ENCODE peak calls at places on chromosomes 4 and X, in nine cellular contexts. One of them, this sample, is unnamed.

GRCh38 chrX:152139589-152139988 is 1.2 kb upstream of the MAGEA10 start:
- DNase-seq in sigmoid colon: no peak
- DNase-seq in cardiac muscle cell: no peak
- DNase-seq in PC-3: no peak
- DNase-seq in esophagus squamous epithelium: no peak
- DNase-seq in transverse colon: no peak
- DNase-seq in CD8-positive, alpha-beta memory T cell: no peak
- DNase-seq in neuronal stem cell: no peak
- DNase-seq in aorta: no peak
- DNase-seq in this sample: no peak

GRCh38 chr4:65033899-65034298 is 624.6 kb upstream of the TECRL start:
- DNase-seq in PC-3: peak; percentile 53
- DNase-seq in cardiac muscle cell: peak; percentile 12
- DNase-seq in esophagus squamous epithelium: no peak
- DNase-seq in sigmoid colon: no peak
- DNase-seq in transverse colon: no peak
- DNase-seq in neuronal stem cell: no peak
- DNase-seq in aorta: no peak
- DNase-seq in CD8-positive, alpha-beta memory T cell: no peak
- DNase-seq in this sample: no peak

GRCh38 chr4:764405-765169 is 59.0 kb downstream of the PCGF3 start:
- DNase-seq in sigmoid colon: no peak
- DNase-seq in esophagus squamous epithelium: no peak
- DNase-seq in aorta: no peak
- DNase-seq in cardiac muscle cell: no peak
- DNase-seq in PC-3: no peak
- DNase-seq in transverse colon: no peak
- DNase-seq in neuronal stem cell: no peak
- DNase-seq in CD8-positive, alpha-beta memory T cell: no peak
- DNase-seq in this sample: no peak

GRCh38 chrX:132623307-132623706 is 134.5 kb upstream of the MBNL3 start:
- DNase-seq in sigmoid colon: no peak
- DNase-seq in esophagus squamous epithelium: no peak
- DNase-seq in transverse colon: no peak
- DNase-seq in PC-3: no peak
- DNase-seq in aorta: no peak
- DNase-seq in neuronal stem cell: no peak
- DNase-seq in cardiac muscle cell: no peak
- DNase-seq in CD8-positive, alpha-beta memory T cell: no peak
- DNase-seq in this sample: no peak

GRCh38 chrX:23787745-23788118 is 4.8 kb downstream of the SAT1 start:
- DNase-seq in esophagus squamous epithelium: no peak
- DNase-seq in cardiac muscle cell: no peak
- DNase-seq in sigmoid colon: no peak
- DNase-seq in PC-3: no peak
- DNase-seq in transverse colon: no peak
- DNase-seq in neuronal stem cell: no peak
- DNase-seq in aorta: no peak
- DNase-seq in CD8-positive, alpha-beta memory T cell: no peak
- DNase-seq in this sample: no peak

GRCh38 chrX:39728852-39729587 is 368.7 kb downstream of the BCOR start:
- DNase-seq in sigmoid colon: no peak
- DNase-seq in transverse colon: no peak
- DNase-seq in CD8-positive, alpha-beta memory T cell: no peak
- DNase-seq in esophagus squamous epithelium: no peak
- DNase-seq in cardiac muscle cell: no peak
- DNase-seq in PC-3: no peak
- DNase-seq in neuronal stem cell: no peak
- DNase-seq in aorta: no peak
- DNase-seq in this sample: no peak

GRCh38 chr4:23333946-23334878 is 555.6 kb downstream of the PPARGC1A start:
- DNase-seq in PC-3: peak; percentile 77
- DNase-seq in CD8-positive, alpha-beta memory T cell: no peak
- DNase-seq in sigmoid colon: no peak
- DNase-seq in transverse colon: no peak
- DNase-seq in cardiac muscle cell: peak; percentile 9
- DNase-seq in esophagus squamous epithelium: no peak
- DNase-seq in neuronal stem cell: no peak
- DNase-seq in aorta: no peak
- DNase-seq in this sample: no peak

GRCh38 chr4:88779431-88779830 is 81.8 kb upstream of the NAP1L5 start:
- DNase-seq in CD8-positive, alpha-beta memory T cell: no peak
- DNase-seq in sigmoid colon: no peak
- DNase-seq in transverse colon: no peak
- DNase-seq in PC-3: peak; percentile 90
- DNase-seq in neuronal stem cell: no peak
- DNase-seq in aorta: no peak
- DNase-seq in cardiac muscle cell: no peak
- DNase-seq in esophagus squamous epithelium: no peak
- DNase-seq in this sample: no peak

GRCh38 chr4:184228306-184228705 is 10.6 kb upstream of the ENPP6 start:
- DNase-seq in neuronal stem cell: no peak
- DNase-seq in esophagus squamous epithelium: no peak
- DNase-seq in cardiac muscle cell: no peak
- DNase-seq in aorta: no peak
- DNase-seq in PC-3: no peak
- DNase-seq in transverse colon: no peak
- DNase-seq in sigmoid colon: no peak
- DNase-seq in CD8-positive, alpha-beta memory T cell: no peak
- DNase-seq in this sample: no peak

GRCh38 chr4:80185787-80186548 is 11.3 kb upstream of the PRDM8 start:
- DNase-seq in PC-3: no peak
- DNase-seq in neuronal stem cell: no peak
- DNase-seq in cardiac muscle cell: peak; percentile 30
- DNase-seq in CD8-positive, alpha-beta memory T cell: no peak
- DNase-seq in esophagus squamous epithelium: no peak
- DNase-seq in transverse colon: no peak
- DNase-seq in aorta: no peak
- DNase-seq in sigmoid colon: peak; percentile 72
- DNase-seq in this sample: no peak

GRCh38 chr4:80182237-80182866 is 15.0 kb upstream of the PRDM8 start:
- DNase-seq in PC-3: no peak
- DNase-seq in sigmoid colon: no peak
- DNase-seq in esophagus squamous epithelium: no peak
- DNase-seq in CD8-positive, alpha-beta memory T cell: no peak
- DNase-seq in neuronal stem cell: no peak
- DNase-seq in transverse colon: no peak
- DNase-seq in cardiac muscle cell: no peak
- DNase-seq in aorta: no peak
- DNase-seq in this sample: no peak

GRCh38 chr4:80184053-80184790 is 13.1 kb upstream of the PRDM8 start:
- DNase-seq in esophagus squamous epithelium: peak; percentile 24
- DNase-seq in CD8-positive, alpha-beta memory T cell: peak; percentile 89
- DNase-seq in aorta: peak; percentile 93
- DNase-seq in cardiac muscle cell: peak; percentile 92
- DNase-seq in sigmoid colon: peak; percentile 95
- DNase-seq in PC-3: peak; percentile 85
- DNase-seq in neuronal stem cell: peak; percentile 82
- DNase-seq in transverse colon: peak; percentile 89
- DNase-seq in this sample: peak; percentile 85

GRCh38 chr4:80184791-80185756 is 12.2 kb upstream of the PRDM8 start:
- DNase-seq in cardiac muscle cell: peak; percentile 13
- DNase-seq in aorta: no peak
- DNase-seq in esophagus squamous epithelium: no peak
- DNase-seq in transverse colon: peak; percentile 21
- DNase-seq in sigmoid colon: peak; percentile 76
- DNase-seq in neuronal stem cell: no peak
- DNase-seq in CD8-positive, alpha-beta memory T cell: peak; percentile 17
- DNase-seq in PC-3: peak; percentile 10
- DNase-seq in this sample: no peak

GRCh38 chr4:80183196-80184052 is 13.9 kb upstream of the PRDM8 start:
- DNase-seq in cardiac muscle cell: no peak
- DNase-seq in transverse colon: peak; percentile 31
- DNase-seq in neuronal stem cell: no peak
- DNase-seq in sigmoid colon: peak; percentile 83
- DNase-seq in CD8-positive, alpha-beta memory T cell: peak; percentile 39
- DNase-seq in esophagus squamous epithelium: no peak
- DNase-seq in PC-3: no peak
- DNase-seq in aorta: peak; percentile 56
- DNase-seq in this sample: peak; percentile 17
- H3K27ac ChIP-seq in cardiac muscle cell: no peak overlapping the region
- H3K27ac ChIP-seq in transverse colon: peak overlapping the region; percentile 85
- H3K27ac ChIP-seq in neuronal stem cell: no peak overlapping the region
- H3K27ac ChIP-seq in sigmoid colon: peak overlapping the region; percentile 85
- H3K27ac ChIP-seq in CD8-positive, alpha-beta memory T cell: peak overlapping the region; percentile 83
- H3K27ac ChIP-seq in esophagus squamous epithelium: peak overlapping the region; percentile 18
- H3K27ac ChIP-seq in PC-3: peak overlapping the region; percentile 71
- H3K27ac ChIP-seq in aorta: no peak overlapping the region
- H3K27ac ChIP-seq in this sample: peak overlapping the region; percentile 74

DNA sequence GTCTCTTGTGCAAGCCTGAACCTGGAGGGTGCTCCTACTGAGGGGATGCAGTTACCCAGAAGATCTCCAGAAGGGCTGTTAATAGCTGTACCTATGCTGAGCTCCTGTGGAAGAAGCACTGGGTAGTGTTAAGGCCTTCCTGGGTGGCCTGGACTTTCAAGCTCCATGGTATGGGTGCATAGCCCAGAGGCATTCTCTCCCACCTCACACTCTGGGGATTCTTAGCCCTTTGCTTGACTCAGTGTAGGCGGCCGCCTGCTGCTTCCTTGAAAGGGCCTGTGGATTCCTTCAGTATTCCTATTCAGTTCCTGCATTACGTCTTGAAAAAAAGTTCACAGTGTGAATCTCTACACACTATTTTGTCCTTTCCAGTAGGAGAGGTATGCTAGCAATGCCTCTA is 235.7 kb upstream of the MAGEB16 start:
- DNase-seq in neuronal stem cell: peak; percentile 14
- DNase-seq in sigmoid colon: no peak
- DNase-seq in transverse colon: no peak
- DNase-seq in CD8-positive, alpha-beta memory T cell: no peak
- DNase-seq in aorta: no peak
- DNase-seq in cardiac muscle cell: no peak
- DNase-seq in esophagus squamous epithelium: no peak
- DNase-seq in PC-3: no peak
- DNase-seq in this sample: no peak
- H3K4me3 ChIP-seq in neuronal stem cell: no peak overlapping the region
- H3K4me3 ChIP-seq in sigmoid colon: no peak overlapping the region
- H3K4me3 ChIP-seq in transverse colon: no peak overlapping the region
- H3K4me3 ChIP-seq in CD8-positive, alpha-beta memory T cell: no peak overlapping the region
- H3K4me3 ChIP-seq in aorta: no peak overlapping the region
- H3K4me3 ChIP-seq in cardiac muscle cell: no peak overlapping the region
- H3K4me3 ChIP-seq in esophagus squamous epithelium: no peak overlapping the region
- H3K4me3 ChIP-seq in PC-3: no peak overlapping the region
- H3K4me3 ChIP-seq in this sample: no peak overlapping the region

GRCh38 chr4:39043697-39044363 is 11.6 kb upstream of the TMEM156 start:
- DNase-seq in aorta: no peak
- DNase-seq in esophagus squamous epithelium: no peak
- DNase-seq in PC-3: no peak
- DNase-seq in cardiac muscle cell: no peak
- DNase-seq in neuronal stem cell: no peak
- DNase-seq in transverse colon: no peak
- DNase-seq in CD8-positive, alpha-beta memory T cell: no peak
- DNase-seq in sigmoid colon: no peak
- DNase-seq in this sample: no peak
- H3K4me1 ChIP-seq in aorta: no peaks in the 10 kb centered on the region
- H3K4me1 ChIP-seq in esophagus squamous epithelium: peaks cover 82% of the 10 kb centered on the region
- H3K4me1 ChIP-seq in PC-3: peaks cover 53% of the 10 kb centered on the region
- H3K4me1 ChIP-seq in cardiac muscle cell: no peaks in the 10 kb centered on the region
- H3K4me1 ChIP-seq in neuronal stem cell: peaks cover 6% of the 10 kb centered on the region
- H3K4me1 ChIP-seq in transverse colon: peaks cover 18% of the 10 kb centered on the region
- H3K4me1 ChIP-seq in CD8-positive, alpha-beta memory T cell: peaks cover 38% of the 10 kb centered on the region
- H3K4me1 ChIP-seq in sigmoid colon: no peaks in the 10 kb centered on the region
- H3K4me1 ChIP-seq in this sample: peaks cover 11% of the 10 kb centered on the region

DNA sequence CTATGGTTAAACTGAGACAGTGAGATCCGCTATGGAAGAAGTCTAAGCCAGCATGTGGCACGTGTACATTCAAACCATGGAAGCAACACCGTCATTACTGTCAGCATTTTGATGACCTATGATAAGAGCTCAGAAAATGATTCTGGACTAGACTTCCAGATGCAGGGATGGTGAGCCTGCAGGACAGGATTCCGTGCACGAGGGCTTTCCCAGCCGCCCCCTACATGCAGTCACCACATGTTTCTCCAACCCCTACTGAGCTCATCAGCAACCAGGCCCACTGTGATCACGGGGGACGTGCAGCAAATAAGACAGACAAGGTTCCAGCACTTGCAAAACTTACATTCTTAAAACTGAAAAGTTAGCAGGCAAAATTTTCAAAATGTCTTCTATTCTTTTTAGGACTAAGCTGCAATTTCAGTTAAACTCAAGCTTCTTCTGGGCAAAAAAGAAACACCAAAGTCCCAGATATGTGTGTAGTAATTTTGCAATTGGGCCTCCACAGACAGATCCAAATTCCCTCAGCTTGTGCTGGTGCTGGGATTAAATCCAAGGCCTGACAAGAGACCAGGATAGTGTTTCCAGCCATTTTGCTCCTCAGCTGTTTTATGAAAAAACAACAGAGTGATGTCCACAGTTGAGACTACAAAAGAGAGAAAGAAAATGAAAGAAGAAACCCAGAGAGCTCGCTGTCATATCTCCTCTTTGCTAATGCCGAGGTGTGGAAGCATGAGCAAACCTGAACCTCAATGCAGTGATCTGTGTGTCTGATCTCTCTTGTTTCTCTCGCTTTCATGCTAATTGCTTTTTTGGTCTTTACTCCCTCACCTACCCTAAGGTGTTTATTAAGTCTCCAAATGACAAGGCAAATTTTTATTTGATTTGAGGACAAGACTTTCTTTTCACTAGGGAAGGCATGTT is 118.2 kb downstream of the AFAP1 start:
- DNase-seq in aorta: no peak
- DNase-seq in cardiac muscle cell: no peak
- DNase-seq in neuronal stem cell: no peak
- DNase-seq in sigmoid colon: peak; percentile 70
- DNase-seq in transverse colon: no peak
- DNase-seq in CD8-positive, alpha-beta memory T cell: no peak
- DNase-seq in esophagus squamous epithelium: no peak
- DNase-seq in PC-3: no peak
- DNase-seq in this sample: no peak
- H3K27ac ChIP-seq in aorta: no peak overlapping the region
- H3K27ac ChIP-seq in cardiac muscle cell: no peak overlapping the region
- H3K27ac ChIP-seq in neuronal stem cell: no peak overlapping the region
- H3K27ac ChIP-seq in sigmoid colon: peak overlapping the region; percentile 86
- H3K27ac ChIP-seq in transverse colon: peak overlapping the region; percentile 87
- H3K27ac ChIP-seq in CD8-positive, alpha-beta memory T cell: no peak overlapping the region
- H3K27ac ChIP-seq in esophagus squamous epithelium: peak overlapping the region; percentile 2
- H3K27ac ChIP-seq in PC-3: no peak overlapping the region
- H3K27ac ChIP-seq in this sample: peak overlapping the region; percentile 94

GRCh38 chr4:6161921-6162464 is 38.4 kb downstream of the JAKMIP1 start:
- DNase-seq in cardiac muscle cell: no peak
- DNase-seq in CD8-positive, alpha-beta memory T cell: no peak
- DNase-seq in esophagus squamous epithelium: no peak
- DNase-seq in aorta: no peak
- DNase-seq in transverse colon: no peak
- DNase-seq in PC-3: no peak
- DNase-seq in sigmoid colon: no peak
- DNase-seq in neuronal stem cell: no peak
- DNase-seq in this sample: no peak
- H3K4me3 ChIP-seq in cardiac muscle cell: no peak overlapping the region
- H3K4me3 ChIP-seq in CD8-positive, alpha-beta memory T cell: no peak overlapping the region
- H3K4me3 ChIP-seq in esophagus squamous epithelium: no peak overlapping the region
- H3K4me3 ChIP-seq in aorta: no peak overlapping the region
- H3K4me3 ChIP-seq in transverse colon: no peak overlapping the region
- H3K4me3 ChIP-seq in PC-3: no peak overlapping the region
- H3K4me3 ChIP-seq in sigmoid colon: no peak overlapping the region
- H3K4me3 ChIP-seq in neuronal stem cell: no peak overlapping the region
- H3K4me3 ChIP-seq in this sample: no peak overlapping the region